ENCODE peak calls at places on chromosomes 12 and 14, in four cellular contexts. C is GM12878, E is A549, A is SK-N-SH. B is an unnamed sample.

GRCh38 chr14:28756896-28757570 is 9.6 kb upstream of the FOXG1 start:
- DNase-seq in C (no peak), E (peak; percentile 48), A (peak; percentile 52), B (peak; percentile 72)

GRCh38 chr12:85277900-85278597 is 2.0 kb upstream of the ALX1 start:
- DNase-seq in C (no peak), E (no peak), A (no peak), B (no peak)

GRCh38 chr14:69096766-69097475 is 56.0 kb downstream of the DCAF5 start:
- DNase-seq in C (no peak), E (no peak), A (no peak), B (no peak)

GRCh38 chr12:67056329-67056728 is 212.8 kb upstream of the CAND1 start:
- DNase-seq in C (no peak), E (no peak), A (no peak), B (no peak)

GRCh38 chr14:100438678-100439592 is 115.8 kb downstream of the SLC25A47 start:
- DNase-seq in C (no peak), E (peak; percentile 89), A (no peak), B (peak; percentile 23)

GRCh38 chr12:40016960-40017359 is 88.9 kb downstream of the SLC2A13 start:
- DNase-seq in C (no peak), E (peak; percentile 74), A (no peak), B (no peak)

GRCh38 chr14:53310412-53310811 is 157.3 kb upstream of the DDHD1 start:
- DNase-seq in C (no peak), E (no peak), A (no peak), B (no peak)

GRCh38 chr14:68444449-68445168 is 348.3 kb downstream of the ZFP36L1 start:
- DNase-seq in C (no peak), E (no peak), A (no peak), B (peak; percentile 20)

GRCh38 chr14:98907981-98908544 is 363.9 kb downstream of the BCL11B start:
- DNase-seq in C (no peak), E (no peak), A (no peak), B (no peak)

DNA sequence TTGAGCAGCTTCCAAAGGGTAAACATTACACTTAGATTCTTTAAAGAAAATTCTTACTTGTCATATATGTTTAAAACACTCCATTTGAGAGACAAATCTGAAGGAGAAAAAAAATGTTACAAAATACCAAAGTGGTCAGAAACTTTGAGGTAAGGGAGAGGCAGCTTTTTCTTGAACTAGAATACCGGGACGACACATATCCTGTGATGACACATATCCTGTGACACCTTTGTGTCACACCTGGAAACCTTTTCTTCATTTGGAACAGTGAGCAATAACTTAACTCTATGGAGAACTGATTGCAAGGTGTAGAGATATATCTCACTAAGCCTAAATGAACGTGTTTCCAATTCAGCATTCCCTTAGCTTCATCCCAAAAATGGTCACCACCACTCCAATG is 4.6 kb upstream of the GRIN2B start:
- DNase-seq in C (no peak), E (no peak), A (no peak), B (no peak)
- TF ChIP-seq PBX3 in C (no peak), E (no peak), A (no peak), B (no peak)

GRCh38 chr12:65739606-65740005 is 84.7 kb upstream of the HMGA2 start:
- DNase-seq in C (no peak), E (no peak), A (no peak), B (no peak)

GRCh38 chr12:65742481-65742971 is 81.8 kb upstream of the HMGA2 start:
- DNase-seq in C (no peak), E (no peak), A (no peak), B (no peak)

GRCh38 chr12:65741662-65742480 is 82.4 kb upstream of the HMGA2 start:
- DNase-seq in C (no peak), E (peak; percentile 34), A (peak; percentile 40), B (peak; percentile 42)

GRCh38 chr12:65740506-65740872 is 83.8 kb upstream of the HMGA2 start:
- DNase-seq in C (no peak), E (no peak), A (no peak), B (no peak)

GRCh38 chr12:65740873-65741600 is 83.2 kb upstream of the HMGA2 start:
- DNase-seq in C (no peak), E (peak; percentile 84), A (peak; percentile 61), B (peak; percentile 69)
- TF ChIP-seq PBX3 in C (no peak), E (no peak), A (no peak), B (no peak)

DNA sequence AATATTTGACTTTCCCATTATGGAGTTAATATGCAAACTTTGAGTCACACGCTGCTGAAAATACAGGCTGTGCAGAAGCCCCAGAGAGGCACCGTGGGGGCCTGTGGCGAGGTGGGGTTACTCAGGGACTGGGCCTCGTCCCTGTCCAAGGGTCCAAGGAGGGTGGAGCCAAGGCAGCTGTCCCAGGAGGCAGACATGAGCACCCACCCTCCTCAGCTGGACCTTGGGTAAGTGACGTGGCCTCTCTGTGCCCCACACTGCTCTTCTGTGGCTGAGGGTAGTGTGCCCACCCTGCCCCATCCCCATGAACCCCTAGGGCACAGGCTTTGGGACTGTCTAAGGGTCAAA is 39.4 kb downstream of the FAM222A start:
- DNase-seq in C (no peak), E (no peak), A (peak; percentile 12), B (no peak)
- TF ChIP-seq PBX3 in C (no peak), E (no peak), A (no peak), B (no peak)

DNA sequence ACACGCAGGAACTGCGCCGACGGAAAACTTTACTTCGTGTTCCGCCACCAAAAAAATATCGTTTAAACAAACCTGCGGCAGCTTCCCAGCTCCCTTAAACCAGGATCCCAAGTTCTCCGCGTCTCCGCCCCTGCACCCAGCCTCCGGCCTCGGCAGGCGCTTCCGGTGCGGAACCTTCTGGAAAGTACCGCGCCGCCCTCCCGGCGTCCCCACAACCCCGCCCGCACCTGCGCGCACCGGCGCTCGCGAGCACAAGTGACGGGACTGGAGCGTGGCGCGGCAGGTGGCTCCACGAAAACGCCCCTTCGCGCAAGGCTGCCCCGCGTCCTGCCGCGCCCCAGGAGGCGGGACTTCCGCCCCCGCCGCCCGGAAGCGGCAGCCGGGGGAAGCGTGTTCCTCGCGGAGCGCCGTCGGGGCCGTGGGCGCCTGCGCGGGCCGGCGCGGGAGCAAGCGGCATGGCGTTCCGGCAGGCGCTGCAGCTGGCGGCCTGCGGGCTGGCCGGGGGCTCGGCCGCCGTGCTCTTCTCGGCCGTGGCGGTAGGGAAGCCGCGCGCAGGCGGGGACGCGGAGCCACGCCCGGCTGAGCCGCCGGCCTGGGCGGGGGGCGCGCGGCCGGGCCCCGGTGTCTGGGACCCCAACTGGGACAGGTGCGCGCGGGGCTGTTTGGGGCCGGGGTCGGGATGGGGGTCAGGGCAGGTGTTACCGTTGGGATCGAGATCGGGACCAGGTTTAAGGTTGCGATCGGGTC is at the start of gene PGAM5:
- DNase-seq in C (peak; percentile 74), E (peak; percentile 90), A (peak; percentile 98), B (peak; percentile 72)
- TF ChIP-seq PBX3 in C (no peak), E (no peak), A (peak; percentile 2), B (no peak)

DNA sequence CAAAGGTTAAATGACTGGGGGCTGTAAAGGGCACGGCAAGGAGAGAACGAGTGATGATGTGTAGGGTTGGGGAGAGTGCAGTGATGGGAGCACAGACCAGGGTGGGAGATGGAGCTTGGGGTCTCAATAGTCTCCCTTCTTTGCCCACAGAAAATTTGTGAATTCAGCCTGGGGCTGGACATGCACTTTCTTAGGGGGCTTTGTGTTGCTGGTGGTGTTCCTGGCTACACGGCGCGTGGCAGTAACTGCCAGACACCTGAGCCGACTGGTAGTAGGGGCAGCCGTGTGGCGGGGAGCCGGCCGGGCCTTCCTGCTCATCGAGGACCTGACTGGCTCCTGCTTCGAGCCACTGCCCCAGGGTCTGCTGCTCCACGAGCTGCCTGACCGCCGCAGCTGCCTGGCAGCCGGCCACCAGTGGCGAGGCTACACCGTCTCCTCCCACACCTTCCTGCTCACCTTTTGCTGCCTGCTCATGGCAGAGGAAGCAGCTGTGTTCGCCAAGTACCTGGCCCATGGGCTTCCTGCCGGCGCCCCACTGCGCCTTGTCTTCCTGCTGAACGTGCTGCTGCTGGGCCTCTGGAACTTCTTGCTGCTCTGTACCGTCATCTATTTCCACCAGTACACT is 1.7 kb downstream of the FITM1 start:
- DNase-seq in C (no peak), E (no peak), A (no peak), B (no peak)
- TF ChIP-seq PBX3 in C (no peak), E (no peak), A (no peak), B (no peak)

DNA sequence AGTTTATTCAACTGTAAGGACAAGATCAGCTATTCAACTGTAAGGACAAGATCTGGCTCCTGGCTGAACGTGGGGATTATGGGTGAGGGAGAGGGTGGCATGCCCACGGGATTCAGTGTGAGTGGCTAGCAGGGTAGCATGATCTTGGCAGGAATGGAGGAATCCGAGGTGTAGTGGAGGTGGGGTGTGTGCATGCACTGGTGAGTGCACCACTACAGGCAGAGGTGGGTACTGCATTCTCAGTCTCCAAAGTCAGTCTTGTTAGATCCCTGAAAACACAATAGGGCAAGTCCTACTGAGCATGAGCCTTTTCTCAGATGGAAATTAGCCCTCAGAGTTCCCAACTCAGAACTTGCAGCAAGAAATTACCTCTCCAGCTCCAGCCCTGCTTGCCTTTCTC is 32.2 kb upstream of the DCD start:
- DNase-seq in C (no peak), E (peak; percentile 57), A (peak; percentile 10), B (peak; percentile 19)
- TF ChIP-seq PBX3 in C (no peak), E (no peak), A (no peak), B (no peak)

GRCh38 chr12:26628234-26628633 is 204.8 kb downstream of the ITPR2 start:
- DNase-seq in C (no peak), E (no peak), A (no peak), B (no peak)
- TF ChIP-seq PBX3 in C (no peak), E (no peak), A (no peak), B (no peak)